ENCODE peak calls at places on chromosome 13, in seven cellular contexts. J, L, C, M, O, Z and X are unnamed samples.
A peak's percentile ranks its signal among the peaks of the same experiment; 100 is the strongest.

GRCh38 chr13:28820099-28821051 is at the start of gene MTUS2:
- DNase-seq in J (no peak), L (no peak), C (peak; percentile 44), M (no peak), O (peak; percentile 2), Z (no peak), X (no peak)

GRCh38 chr13:51221674-51222509 is at the start of gene FAM124A:
- DNase-seq in J (no peak), L (peak; percentile 50), C (peak; percentile 51), M (peak; percentile 48), O (peak; percentile 32), Z (no peak), X (peak; percentile 52)

GRCh38 chr13:71879129-71879535 is 12.1 kb upstream of the DACH1 start:
- DNase-seq in J (no peak), L (no peak), C (no peak), M (no peak), O (peak; percentile 73), Z (no peak), X (peak; percentile 66)

GRCh38 chr13:91817250-91817649 is 418.8 kb downstream of the GPC5 start:
- DNase-seq in J (no peak), L (no peak), C (no peak), M (no peak), O (peak; percentile 13), Z (no peak), X (no peak)

GRCh38 chr13:95533545-95534135 is 18.9 kb upstream of the CLDN10 start:
- DNase-seq in J (no peak), L (no peak), C (no peak), M (no peak), O (no peak), Z (no peak), X (no peak)

GRCh38 chr13:21005193-21005592 is 56.2 kb downstream of the LATS2 start:
- DNase-seq in J (no peak), L (no peak), C (no peak), M (no peak), O (no peak), Z (no peak), X (no peak)

GRCh38 chr13:111120422-111120821 is 5.3 kb downstream of the ARHGEF7 start:
- DNase-seq in J (no peak), L (no peak), C (no peak), M (no peak), O (no peak), Z (no peak), X (no peak)

GRCh38 chr13:69928262-69928661 is 179.4 kb upstream of the ATXN8OS start:
- DNase-seq in J (no peak), L (no peak), C (no peak), M (no peak), O (no peak), Z (no peak), X (no peak)

GRCh38 chr13:92175330-92175729 is 776.9 kb downstream of the GPC5 start:
- DNase-seq in J (no peak), L (no peak), C (no peak), M (no peak), O (peak; percentile 79), Z (no peak), X (no peak)

DNA sequence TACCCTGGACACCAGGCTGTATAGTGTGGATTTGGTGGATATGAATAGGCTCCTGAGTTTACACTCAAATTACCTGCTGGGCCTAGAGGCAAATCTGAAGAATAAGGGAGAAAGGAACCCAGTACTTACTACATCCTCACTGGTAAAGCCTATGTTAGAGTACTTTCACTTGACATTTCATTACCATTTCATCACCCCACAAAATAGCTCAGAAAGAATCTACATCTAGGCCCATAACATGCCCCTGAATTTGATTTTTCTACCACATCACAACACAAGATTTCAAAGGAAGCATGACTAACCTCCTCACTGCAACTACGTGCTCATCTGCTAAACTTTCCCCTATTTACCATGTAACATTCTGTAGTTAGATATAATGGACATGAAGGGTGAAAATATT is 43.3 kb downstream of the VWA8 start:
- DNase-seq in J (no peak), L (no peak), C (no peak), M (no peak), O (peak; percentile 58), Z (no peak), X (no peak)
- H3K27ac ChIP-seq in J (no peak overlapping the region), L (peak overlapping the region; percentile 63), C (no peak overlapping the region), M (no peak overlapping the region), O (no peak overlapping the region), Z (no peak overlapping the region), X (no peak overlapping the region)

GRCh38 chr13:53781941-53782340 is 753.3 kb downstream of the OLFM4 start:
- DNase-seq in J (no peak), L (no peak), C (no peak), M (no peak), O (no peak), Z (no peak), X (no peak)

GRCh38 chr13:53775807-53776206 is 747.2 kb downstream of the OLFM4 start:
- DNase-seq in J (no peak), L (no peak), C (no peak), M (no peak), O (no peak), Z (no peak), X (no peak)

GRCh38 chr13:53783466-53783865 is 754.9 kb downstream of the OLFM4 start:
- DNase-seq in J (no peak), L (no peak), C (no peak), M (no peak), O (no peak), Z (no peak), X (no peak)

GRCh38 chr13:53782400-53783030 is 753.9 kb downstream of the OLFM4 start:
- DNase-seq in J (no peak), L (no peak), C (no peak), M (no peak), O (peak; percentile 50), Z (no peak), X (peak; percentile 38)

GRCh38 chr13:53778937-53779336 is 750.3 kb downstream of the OLFM4 start:
- DNase-seq in J (no peak), L (no peak), C (no peak), M (no peak), O (no peak), Z (no peak), X (no peak)
- H3K27ac ChIP-seq in J (no peak overlapping the region), L (no peak overlapping the region), C (no peak overlapping the region), M (no peak overlapping the region), O (no peak overlapping the region), Z (no peak overlapping the region), X (no peak overlapping the region)

GRCh38 chr13:99056381-99057014 is 78.6 kb upstream of the DOCK9 start:
- DNase-seq in J (no peak), L (no peak), C (no peak), M (no peak), O (no peak), Z (no peak), X (no peak)
- H3K27ac ChIP-seq in J (peak overlapping the region; percentile 38), L (peak overlapping the region; percentile 32), C (no peak overlapping the region), M (no peak overlapping the region), O (no peak overlapping the region), Z (peak overlapping the region; percentile 64), X (no peak overlapping the region)

GRCh38 chr13:50014404-50014803 is 840 bp upstream of the KCNRG start:
- DNase-seq in J (no peak), L (no peak), C (no peak), M (no peak), O (no peak), Z (no peak), X (no peak)

GRCh38 chr13:50016421-50016820 is 1.2 kb downstream of the KCNRG start:
- DNase-seq in J (no peak), L (no peak), C (no peak), M (no peak), O (no peak), Z (no peak), X (no peak)

GRCh38 chr13:50017819-50018218 is 2.6 kb downstream of the KCNRG start:
- DNase-seq in J (no peak), L (no peak), C (no peak), M (no peak), O (no peak), Z (no peak), X (no peak)

GRCh38 chr13:50015263-50015662 is at the start of gene KCNRG:
- DNase-seq in J (no peak), L (no peak), C (no peak), M (no peak), O (peak; percentile 36), Z (no peak), X (no peak)

DNA sequence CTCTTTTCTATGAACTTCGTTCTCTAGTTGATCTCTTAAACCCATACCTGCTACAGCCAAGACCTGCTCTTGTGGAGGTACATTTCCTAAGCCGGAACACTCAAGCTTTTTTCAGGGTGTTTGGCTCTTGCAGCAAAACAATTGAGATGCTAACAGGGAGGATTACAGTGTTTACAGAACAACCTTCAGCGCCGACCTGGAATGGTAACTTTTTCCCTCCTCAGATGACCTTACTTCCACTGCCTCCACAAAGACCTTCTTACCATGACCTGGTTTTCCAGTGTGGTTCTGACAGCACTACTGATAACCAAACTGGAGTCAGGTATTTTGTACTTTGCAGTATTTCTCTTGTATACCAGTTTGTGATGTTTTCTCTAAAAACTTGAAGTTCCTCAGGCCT is 506 bp downstream of the KCNRG start:
- DNase-seq in J (no peak), L (no peak), C (no peak), M (no peak), O (no peak), Z (no peak), X (no peak)
- H3K27ac ChIP-seq in J (peak overlapping the region; percentile 38), L (peak overlapping the region; percentile 79), C (peak overlapping the region; percentile 78), M (no peak overlapping the region), O (no peak overlapping the region), Z (no peak overlapping the region), X (peak overlapping the region; percentile 59)

DNA sequence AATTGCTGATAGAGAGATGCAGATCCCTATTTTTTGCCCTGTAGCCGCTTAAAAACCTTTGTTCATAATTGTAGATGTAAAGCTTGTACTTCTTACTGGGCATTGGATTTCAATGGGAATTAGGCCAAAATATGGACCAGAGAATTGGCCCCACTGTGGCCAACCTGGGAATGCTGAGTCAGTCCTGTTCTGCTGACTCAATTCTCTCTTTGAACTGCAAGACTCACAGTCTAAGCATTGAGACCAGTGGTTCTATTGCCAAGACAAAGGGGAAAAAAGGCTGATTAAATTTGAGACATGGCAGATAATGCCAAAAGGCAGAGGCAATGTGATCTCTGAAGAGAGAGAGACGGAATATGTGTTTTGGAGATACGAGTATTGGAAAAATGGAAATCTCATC is 72.5 kb upstream of the UBL3 start:
- DNase-seq in J (no peak), L (no peak), C (no peak), M (no peak), O (peak; percentile 41), Z (no peak), X (no peak)
- H3K27ac ChIP-seq in J (peak overlapping the region; percentile 87), L (peak overlapping the region; percentile 72), C (peak overlapping the region; percentile 100), M (no peak overlapping the region), O (peak overlapping the region; percentile 97), Z (peak overlapping the region; percentile 83), X (no peak overlapping the region)